ENCODE peak calls at places on chromosomes 11 and 22, in seven cellular contexts. D is activated CD4-positive, alpha-beta T cell treated with anti-CD3 and anti-CD28 coated beads for 24 hours; Y is HEK293T; B is stromal cell of bone marrow; W is Calu3; L is dermis microvascular lymphatic vessel endothelial cell; C is non-pigmented ciliary epithelial cell. R is an unnamed sample.

GRCh38 chr11:72228844-72229231 is 4.3 kb downstream of the INPPL1 start:
- DNase-seq in D (no peak), Y (no peak), L (no peak), C (no peak), W (no peak), B (no peak), R (no peak)

GRCh38 chr11:44690651-44691050 is 36.1 kb upstream of the TSPAN18 start:
- DNase-seq in B (no peak), Y (no peak), C (no peak), W (no peak), L (no peak), D (no peak), R (no peak)

GRCh38 chr11:9691865-9692264 is 28.0 kb downstream of the SWAP70 start:
- DNase-seq in L (no peak), D (no peak), B (no peak), C (no peak), Y (no peak), W (no peak), R (no peak)

GRCh38 chr22:40648386-40648785 is 11.9 kb upstream of the MRTFA start:
- DNase-seq in B (no peak), Y (no peak), L (no peak), C (no peak), D (no peak), W (no peak), R (no peak)

GRCh38 chr11:11450744-11451362 is 97.8 kb upstream of the CSNK2A3 start:
- DNase-seq in Y (no peak), D (no peak), W (no peak), B (no peak), C (peak; percentile 10), L (no peak), R (no peak)

GRCh38 chr11:18171377-18172000 is 1.1 kb upstream of the MRGPRX4 start:
- DNase-seq in W (peak; percentile 28), L (no peak), D (no peak), C (no peak), B (peak; percentile 0), Y (peak; percentile 46), R (no peak)

GRCh38 chr11:70183483-70184176 is 19.5 kb upstream of the FADD start:
- DNase-seq in W (no peak), L (no peak), B (no peak), D (no peak), C (no peak), Y (no peak), R (no peak)

GRCh38 chr22:19759994-19760651 is 455 bp upstream of the TBX1 start:
- DNase-seq in W (no peak), C (no peak), D (no peak), B (no peak), L (no peak), Y (peak; percentile 64), R (no peak)

GRCh38 chr11:48087974-48088681 is 107.8 kb downstream of the PTPRJ start:
- DNase-seq in C (no peak), L (no peak), D (no peak), B (no peak), W (peak; percentile 23), Y (no peak), R (peak; percentile 63)

GRCh38 chr22:23125512-23126103 is 16.2 kb downstream of the RSPH14 start:
- DNase-seq in B (no peak), D (no peak), C (no peak), Y (no peak), L (no peak), W (no peak), R (no peak)

GRCh38 chr11:68780829-68781228 is 29.5 kb upstream of the TESMIN start:
- DNase-seq in C (no peak), D (no peak), Y (peak; percentile 34), W (peak; percentile 15), B (no peak), L (no peak), R (peak; percentile 57)

GRCh38 chr11:75191330-75191717 is 40.4 kb downstream of the SLCO2B1 start:
- DNase-seq in D (no peak), C (no peak), B (no peak), Y (no peak), L (peak; percentile 70), W (no peak), R (no peak)

GRCh38 chr11:110621826-110622225 is 90.4 kb downstream of the ARHGAP20 start:
- DNase-seq in L (no peak), C (no peak), W (no peak), Y (no peak), D (no peak), B (no peak), R (no peak)

GRCh38 chr22:22197993-22198402 is 46.6 kb upstream of the VPREB1 start:
- DNase-seq in D (no peak), W (no peak), Y (no peak), C (no peak), B (no peak), L (no peak), R (no peak)

GRCh38 chr22:19368876-19369275 is 62.7 kb downstream of the HIRA start:
- DNase-seq in B (no peak), C (no peak), L (no peak), W (no peak), D (no peak), Y (no peak), R (no peak)

GRCh38 chr11:8040261-8040920 is 40.6 kb upstream of the TUB start:
- DNase-seq in L (no peak), Y (no peak), W (no peak), C (no peak), B (no peak), D (no peak), R (peak; percentile 2)

GRCh38 chr22:28369849-28370248 is 309.8 kb downstream of the TTC28 start:
- DNase-seq in W (no peak), L (no peak), C (no peak), D (no peak), B (no peak), Y (no peak), R (no peak)

GRCh38 chr22:35460678-35461077 is 60.7 kb downstream of the MCM5 start:
- DNase-seq in L (no peak), B (no peak), D (no peak), C (no peak), Y (no peak), W (no peak), R (no peak)

GRCh38 chr11:13105237-13105844 is 96.2 kb downstream of the RASSF10 start:
- DNase-seq in B (no peak), D (no peak), C (no peak), L (peak; percentile 99), Y (no peak), W (peak; percentile 48), R (peak; percentile 59)

GRCh38 chr11:120121914-120122473 is 15.9 kb downstream of the TRIM29 start:
- DNase-seq in B (no peak), W (peak; percentile 61), D (no peak), C (no peak), L (no peak), Y (no peak), R (peak; percentile 30)

GRCh38 chr11:71086687-71087258 is 165.6 kb downstream of the SHANK2 start:
- DNase-seq in W (peak; percentile 42), Y (peak; percentile 34), B (no peak), D (no peak), L (peak; percentile 10), C (no peak), R (no peak)

R was measured in mucosa of gallbladder.